ENCODE peak calls at places on chromosomes 11 and 22, in five cellular contexts. R is IMR-90, U is stomach, J is heart left ventricle, C is RWPE2. O is an unnamed sample.
A peak's percentile ranks its signal among the peaks of the same experiment; 100 is the strongest.

GRCh38 chr22:48536691-48537591 is 1290.7 kb downstream of the BRD1 start:
- DNase-seq in R (no peak), U (peak; percentile 32), J (no peak), C (no peak), O (no peak)

GRCh38 chr22:22082229-22082835 is 99.7 kb upstream of the TOP3B start:
- DNase-seq in R (no peak), U (no peak), J (no peak), C (no peak), O (no peak)

GRCh38 chr22:29073618-29074275 is 912 bp downstream of the KREMEN1 start:
- DNase-seq in R (no peak), U (peak; percentile 66), J (peak; percentile 70), C (no peak), O (peak; percentile 17)

GRCh38 chr22:21650823-21651520 is 8.9 kb downstream of the SDF2L1 start:
- DNase-seq in R (no peak), U (no peak), J (no peak), C (no peak), O (no peak)

GRCh38 chr11:33615751-33616150 is 84.9 kb downstream of the C11orf91 start:
- DNase-seq in R (no peak), U (no peak), J (no peak), C (no peak), O (no peak)

GRCh38 chr11:111631666-111632039 is 29.4 kb downstream of the SIK2 start:
- DNase-seq in R (peak; percentile 88), U (no peak), J (no peak), C (no peak), O (peak; percentile 89)

GRCh38 chr22:39721456-39722325 is 151.1 kb downstream of the CACNA1I start:
- DNase-seq in R (no peak), U (peak; percentile 17), J (no peak), C (peak; percentile 18), O (no peak)

GRCh38 chr22:20777420-20778177 is 3.7 kb downstream of the SERPIND1 start:
- DNase-seq in R (peak; percentile 94), U (no peak), J (no peak), C (no peak), O (peak; percentile 92)

GRCh38 chr11:75555079-75555811 is 6.8 kb upstream of the SERPINH1 start:
- DNase-seq in R (no peak), U (no peak), J (peak; percentile 34), C (no peak), O (no peak)

GRCh38 chr11:92415246-92415645 is 190.6 kb downstream of the FAT3 start:
- DNase-seq in R (no peak), U (no peak), J (no peak), C (no peak), O (peak; percentile 5)

GRCh38 chr11:69641681-69642548 is 959 bp downstream of the CCND1 start:
- DNase-seq in R (no peak), U (no peak), J (no peak), C (peak; percentile 48), O (peak; percentile 44)

GRCh38 chr11:17529814-17530162 is 14.4 kb downstream of the USH1C start:
- DNase-seq in R (no peak), U (no peak), J (no peak), C (no peak), O (no peak)

DNA sequence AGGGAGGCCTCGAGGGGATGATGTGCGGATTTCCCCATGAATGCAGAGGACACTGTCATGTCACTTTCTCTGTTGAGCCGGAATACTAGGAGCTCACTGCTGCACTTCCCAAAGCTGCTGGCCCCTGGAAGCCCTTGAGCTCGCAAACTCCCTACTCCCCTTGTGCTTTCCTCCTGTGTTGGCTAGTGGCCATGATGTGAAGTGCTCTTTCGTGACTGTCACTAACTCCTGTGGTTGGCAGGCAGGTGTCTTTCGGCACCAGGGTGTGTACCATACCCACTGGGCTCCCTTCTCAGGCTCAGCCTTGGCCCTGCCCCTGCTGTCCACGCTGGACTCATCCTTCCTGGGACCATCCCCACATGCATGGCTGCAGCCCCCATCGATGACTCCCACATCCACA is 86.2 kb downstream of the BTBD10 start:
- DNase-seq in R (no peak), U (no peak), J (peak; percentile 42), C (no peak), O (no peak)
- H3K36me3 ChIP-seq in R (peaks cover 42% of the 10 kb centered on the region), U (peaks cover 54% of the 10 kb centered on the region), J (peaks cover 100% of the 10 kb centered on the region), C (peaks cover 78% of the 10 kb centered on the region), O (peaks cover 5% of the 10 kb centered on the region)

GRCh38 chr11:72012897-72013721 is 14.4 kb downstream of the IL18BP start:
- DNase-seq in R (peak; percentile 17), U (peak; percentile 85), J (peak; percentile 90), C (no peak), O (peak; percentile 85)
- H3K27ac ChIP-seq in R (no peak overlapping the region), U (peak overlapping the region; percentile 67), J (peak overlapping the region; percentile 70), C (no peak overlapping the region), O (peak overlapping the region; percentile 53)

DNA sequence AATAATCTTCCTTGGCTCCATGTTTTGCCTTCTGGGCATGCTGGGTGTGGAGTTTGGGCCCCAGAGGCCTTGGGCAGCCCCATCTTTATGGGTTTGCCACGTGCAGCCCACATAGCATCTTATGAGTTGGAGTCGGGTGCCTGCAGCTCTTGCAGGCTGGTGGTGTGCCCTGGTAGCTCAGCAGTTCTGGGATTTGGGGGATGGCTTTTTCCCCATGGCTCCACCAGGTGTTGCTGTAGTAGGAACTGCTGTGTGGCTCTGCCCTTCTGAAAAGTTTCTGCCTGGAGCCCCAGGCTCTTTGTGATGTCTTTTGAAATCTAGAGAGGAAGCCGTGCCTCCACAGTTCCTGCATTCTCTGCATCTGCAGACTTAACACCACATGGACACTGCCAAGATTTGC is 16.8 kb downstream of the EED start:
- DNase-seq in R (no peak), U (no peak), J (no peak), C (no peak), O (no peak)
- H3K36me3 ChIP-seq in R (peaks cover 14% of the 10 kb centered on the region), U (peaks cover 12% of the 10 kb centered on the region), J (peaks cover 83% of the 10 kb centered on the region), C (peaks cover 73% of the 10 kb centered on the region), O (peaks cover 1% of the 10 kb centered on the region)

GRCh38 chr11:103961010-103961409 is 75.4 kb upstream of the DDI1 start:
- DNase-seq in R (peak; percentile 88), U (no peak), J (no peak), C (no peak), O (peak; percentile 73)
- H3K27ac ChIP-seq in R (peak overlapping the region; percentile 84), U (no peak overlapping the region), J (no peak overlapping the region), C (no peak overlapping the region), O (no peak overlapping the region)

GRCh38 chr11:106087815-106088435 is 10.5 kb downstream of the AASDHPPT start:
- DNase-seq in R (peak; percentile 65), U (peak; percentile 66), J (peak; percentile 23), C (no peak), O (peak; percentile 74)

GRCh38 chr11:106086850-106087249 is 9.4 kb downstream of the AASDHPPT start:
- DNase-seq in R (no peak), U (no peak), J (no peak), C (no peak), O (no peak)

GRCh38 chr11:106088896-106089295 is 11.4 kb downstream of the AASDHPPT start:
- DNase-seq in R (peak; percentile 75), U (no peak), J (no peak), C (no peak), O (no peak)

GRCh38 chr11:106092446-106092845 is 15.0 kb downstream of the AASDHPPT start:
- DNase-seq in R (no peak), U (no peak), J (no peak), C (no peak), O (no peak)

DNA sequence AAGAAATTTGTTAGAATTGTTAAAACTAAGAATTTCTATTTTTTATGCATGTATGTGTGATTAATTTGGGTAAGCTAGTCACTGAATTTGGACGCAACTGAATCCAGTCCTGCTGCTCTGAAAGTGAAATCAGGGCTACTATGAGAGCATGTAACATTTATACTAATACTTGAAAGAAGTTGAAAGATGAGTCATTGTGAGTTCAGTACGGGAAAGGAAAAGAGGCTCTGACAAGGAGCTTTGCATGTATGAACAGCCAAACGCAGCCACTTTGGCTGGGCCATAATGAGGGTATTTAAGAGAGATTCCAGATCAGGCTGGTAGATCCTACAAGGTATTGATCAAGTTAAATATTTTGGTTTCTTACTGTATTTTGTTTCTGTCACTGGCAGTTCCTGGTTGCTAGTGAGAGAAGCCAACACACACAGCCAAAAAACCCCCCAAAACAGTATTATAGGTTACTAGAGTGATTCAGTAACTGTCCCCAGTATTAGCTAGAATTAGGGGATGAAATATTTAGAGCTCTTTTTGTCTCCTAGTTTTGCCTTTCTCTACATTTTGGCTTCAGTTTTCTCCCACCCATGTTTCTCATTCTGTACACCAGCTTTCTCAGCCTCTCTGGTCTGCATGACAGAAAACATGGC is 14.1 kb downstream of the AASDHPPT start:
- DNase-seq in R (peak; percentile 88), U (no peak), J (no peak), C (no peak), O (peak; percentile 84)
- H3K36me3 ChIP-seq in R (peaks cover 14% of the 10 kb centered on the region), U (peaks cover 29% of the 10 kb centered on the region), J (peaks cover 55% of the 10 kb centered on the region), C (peaks cover 97% of the 10 kb centered on the region), O (peaks cover 5% of the 10 kb centered on the region)

DNA sequence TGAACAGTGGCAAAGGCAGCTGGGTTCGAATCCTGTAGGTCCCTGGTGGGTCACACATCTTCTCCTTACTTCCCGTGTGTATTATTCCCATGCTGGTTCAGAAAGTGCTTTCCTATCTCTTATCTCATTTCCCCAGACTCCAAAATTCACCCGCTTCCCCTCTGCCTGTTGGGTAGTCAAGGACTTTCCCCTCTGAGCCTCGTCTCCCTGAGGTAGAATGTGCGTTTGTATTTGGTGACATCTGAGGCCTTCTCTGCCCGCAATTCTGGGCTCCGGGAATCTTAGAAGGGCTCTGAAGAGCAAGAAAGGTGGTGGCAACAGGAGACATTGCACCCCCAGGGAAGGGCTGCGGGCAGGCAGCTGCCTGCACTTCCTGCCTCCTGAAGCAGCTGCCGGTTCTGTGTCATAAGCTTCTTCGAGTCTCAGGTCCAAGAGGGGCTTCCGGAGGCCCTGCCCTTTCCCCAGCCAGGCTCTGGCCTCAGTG is 5.9 kb downstream of the LRRC32 start:
- DNase-seq in R (no peak), U (no peak), J (peak; percentile 24), C (peak; percentile 42), O (no peak)
- H3K27ac ChIP-seq in R (no peak overlapping the region), U (peak overlapping the region; percentile 32), J (peak overlapping the region; percentile 74), C (no peak overlapping the region), O (no peak overlapping the region)

GRCh38 chr11:73384531-73384870 is 8.3 kb downstream of the RELT start:
- DNase-seq in R (no peak), U (no peak), J (no peak), C (no peak), O (no peak)
- H3K36me3 ChIP-seq in R (no peaks in the 10 kb centered on the region), U (no peaks in the 10 kb centered on the region), J (no peaks in the 10 kb centered on the region), C (no peaks in the 10 kb centered on the region), O (no peaks in the 10 kb centered on the region)

GRCh38 chr11:116837231-116838091 is at the start of gene APOA1:
- DNase-seq in R (no peak), U (no peak), J (peak; percentile 49), C (no peak), O (no peak)
- H3K27ac ChIP-seq in R (no peak within 1 kb of the TSS), U (peak within 1 kb of the TSS; percentile 88), J (peak within 1 kb of the TSS; percentile 90), C (no peak within 1 kb of the TSS), O (no peak within 1 kb of the TSS)

DNA sequence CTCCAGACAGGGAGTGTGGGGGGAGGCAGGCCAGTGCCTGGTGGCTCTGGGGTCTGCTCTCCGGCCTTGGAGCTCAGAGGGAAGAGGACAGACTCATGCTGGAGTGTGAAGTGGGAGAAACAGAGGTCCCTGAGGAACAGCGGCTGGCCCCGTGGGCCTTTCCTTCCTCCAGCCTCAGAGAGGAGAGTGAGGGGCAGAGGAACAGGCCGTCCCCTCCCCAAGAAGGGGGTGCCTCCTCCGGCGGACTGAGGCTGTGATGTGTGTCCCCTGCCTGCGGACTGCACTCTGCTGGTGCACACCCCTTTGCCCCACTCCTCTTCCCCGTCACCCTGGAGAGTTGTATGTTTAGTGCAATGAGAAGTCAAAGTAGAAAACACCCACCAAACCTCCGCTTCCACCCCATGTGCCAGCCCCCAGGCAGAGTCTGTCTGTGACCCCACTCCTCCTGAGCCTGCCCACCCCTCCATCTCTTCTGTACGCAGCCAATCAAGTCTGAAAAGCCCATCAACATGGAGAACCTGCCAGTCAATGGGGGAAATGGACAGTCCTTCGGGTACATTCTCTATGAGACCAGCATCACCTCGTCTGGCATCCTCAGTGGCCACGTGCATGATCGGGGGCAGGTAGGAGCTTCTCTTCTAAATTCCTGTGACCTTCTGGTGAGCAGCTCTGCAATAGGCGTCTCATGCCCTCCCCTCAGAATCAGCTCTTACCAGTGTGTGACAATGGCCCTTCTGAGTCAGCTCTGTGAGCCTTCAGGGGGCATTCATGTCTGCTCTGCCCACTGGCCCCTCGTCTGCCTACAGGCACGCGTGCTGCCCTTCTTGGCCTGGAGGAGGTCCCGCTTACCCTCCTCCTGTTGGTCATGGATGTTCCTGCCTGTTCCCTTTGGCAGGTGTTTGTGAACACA is 39.0 kb downstream of the GLB1L2 start:
- DNase-seq in R (no peak), U (no peak), J (peak; percentile 11), C (peak; percentile 28), O (no peak)
- H3K36me3 ChIP-seq in R (no peaks in the 10 kb centered on the region), U (no peaks in the 10 kb centered on the region), J (no peaks in the 10 kb centered on the region), C (no peaks in the 10 kb centered on the region), O (no peaks in the 10 kb centered on the region)

O was measured in fibroblast of lung.